ENCODE peak calls at places on chromosomes 4 and X, in ten cellular contexts. W is NB4, P is endothelial cell of umbilical vein, U is uterus, S is ovary, C is stomach, J is upper lobe of left lung, L is HCT116, X is gastrocnemius medialis, E is A549. D is an unnamed sample.
A peak's percentile ranks its signal among the peaks of the same experiment; 100 is the strongest.

GRCh38 chrX:122421434-122422121 is 762.5 kb upstream of the GRIA3 start:
- DNase-seq in U (no peak), X (no peak), S (no peak), J (no peak), P (no peak), E (no peak), W (no peak), C (no peak), L (no peak), D (no peak)

GRCh38 chrX:943035-943434 is 269.4 kb downstream of the CRLF2 start:
- DNase-seq in C (no peak), L (no peak), U (no peak), S (no peak), W (no peak), X (no peak), P (no peak), E (no peak), J (no peak), D (no peak)

GRCh38 chrX:13937370-13938052 is 92.2 kb downstream of the GEMIN8 start:
- DNase-seq in C (no peak), E (no peak), P (no peak), J (no peak), W (peak; percentile 2), X (no peak), U (no peak), L (no peak), S (no peak), D (no peak)

GRCh38 chrX:29299689-29300088 is 712.4 kb downstream of the IL1RAPL1 start:
- DNase-seq in L (peak; percentile 15), E (peak; percentile 2), X (no peak), P (no peak), C (no peak), J (no peak), U (no peak), W (no peak), S (no peak), D (no peak)

GRCh38 chr4:24968992-24969391 is 56.1 kb upstream of the CCDC149 start:
- DNase-seq in E (no peak), J (no peak), S (no peak), P (no peak), U (no peak), W (no peak), C (no peak), L (no peak), X (no peak), D (no peak)

GRCh38 chrX:57379296-57379695 is 92.8 kb downstream of the FAAH2 start:
- DNase-seq in C (no peak), U (no peak), P (no peak), W (no peak), E (no peak), X (no peak), J (no peak), L (no peak), S (no peak), D (no peak)

GRCh38 chr4:168384437-168385141 is 66.0 kb upstream of the DDX60 start:
- DNase-seq in U (no peak), J (no peak), L (no peak), C (peak; percentile 42), P (peak; percentile 96), X (no peak), S (no peak), E (no peak), W (no peak), D (no peak)

GRCh38 chr4:56653461-56654237 is 27.4 kb downstream of the HOPX start:
- DNase-seq in U (no peak), J (no peak), X (no peak), C (no peak), S (no peak), L (no peak), W (peak; percentile 82), E (no peak), P (peak; percentile 70), D (no peak)

GRCh38 chr4:107823870-107824366 is 814 bp upstream of the SGMS2 start:
- DNase-seq in L (peak; percentile 70), U (no peak), C (no peak), X (no peak), S (no peak), J (no peak), W (no peak), E (no peak), P (no peak), D (no peak)

GRCh38 chr4:107826427-107826980 is 1.8 kb downstream of the SGMS2 start:
- DNase-seq in J (no peak), X (no peak), L (no peak), E (no peak), C (no peak), U (no peak), W (no peak), S (no peak), P (peak; percentile 48), D (no peak)

GRCh38 chr4:107825072-107825789 is 499 bp downstream of the SGMS2 start:
- DNase-seq in J (no peak), X (peak; percentile 19), U (no peak), S (peak; percentile 42), W (no peak), P (peak; percentile 65), E (peak; percentile 37), L (no peak), C (peak; percentile 43), D (no peak)

GRCh38 chr4:107828315-107828714 is 3.6 kb downstream of the SGMS2 start:
- DNase-seq in U (no peak), P (no peak), C (no peak), S (no peak), L (no peak), X (no peak), J (no peak), W (no peak), E (no peak), D (no peak)

DNA sequence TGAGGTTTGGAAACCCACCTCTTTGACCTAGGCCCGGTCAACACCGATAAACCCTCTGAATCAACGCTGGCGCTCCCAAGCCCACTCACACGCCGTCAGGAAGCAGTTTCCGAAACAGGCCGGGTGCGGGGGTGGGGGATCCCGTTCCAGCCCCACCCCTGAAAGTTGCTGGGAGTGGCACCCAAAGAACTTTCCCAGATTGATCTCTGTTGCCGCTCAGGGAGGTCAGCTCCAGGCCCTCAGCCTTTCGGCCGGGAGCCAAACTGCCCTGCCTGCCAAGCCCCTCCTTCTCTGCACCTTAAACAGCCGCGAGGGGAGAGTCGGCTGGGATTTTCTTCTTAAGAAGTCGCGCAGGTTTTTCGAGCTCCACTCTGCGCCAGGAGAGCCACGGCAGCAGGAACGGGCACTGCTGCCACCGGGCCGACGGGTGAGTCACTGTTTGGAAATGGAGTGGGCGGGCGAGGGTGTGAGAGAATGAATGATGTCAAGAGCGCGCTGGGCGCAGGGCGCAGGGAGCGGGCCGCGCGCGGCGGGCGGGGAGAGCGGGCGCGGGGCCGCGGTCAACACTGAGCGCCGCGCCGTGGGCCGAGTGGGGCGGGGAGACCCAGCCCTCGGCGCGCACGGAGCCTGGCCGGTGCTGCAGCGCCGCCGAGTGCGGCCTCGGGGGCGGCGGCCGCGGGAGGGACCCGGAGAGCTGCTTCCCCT is at the start of gene SGMS2:
- DNase-seq in P (peak; percentile 91), X (peak; percentile 84), S (peak; percentile 78), C (peak; percentile 93), J (peak; percentile 95), U (peak; percentile 85), W (peak; percentile 18), L (peak; percentile 88), E (peak; percentile 87), D (peak; percentile 98)
- TF ChIP-seq POLR2A in P (peak; percentile 33), X (peak; percentile 73), S (peak; percentile 2), C (no peak), J (peak; percentile 89), U (peak; percentile 61), W (no peak), L (peak; percentile 72), E (peak; percentile 34), D (no peak)

DNA sequence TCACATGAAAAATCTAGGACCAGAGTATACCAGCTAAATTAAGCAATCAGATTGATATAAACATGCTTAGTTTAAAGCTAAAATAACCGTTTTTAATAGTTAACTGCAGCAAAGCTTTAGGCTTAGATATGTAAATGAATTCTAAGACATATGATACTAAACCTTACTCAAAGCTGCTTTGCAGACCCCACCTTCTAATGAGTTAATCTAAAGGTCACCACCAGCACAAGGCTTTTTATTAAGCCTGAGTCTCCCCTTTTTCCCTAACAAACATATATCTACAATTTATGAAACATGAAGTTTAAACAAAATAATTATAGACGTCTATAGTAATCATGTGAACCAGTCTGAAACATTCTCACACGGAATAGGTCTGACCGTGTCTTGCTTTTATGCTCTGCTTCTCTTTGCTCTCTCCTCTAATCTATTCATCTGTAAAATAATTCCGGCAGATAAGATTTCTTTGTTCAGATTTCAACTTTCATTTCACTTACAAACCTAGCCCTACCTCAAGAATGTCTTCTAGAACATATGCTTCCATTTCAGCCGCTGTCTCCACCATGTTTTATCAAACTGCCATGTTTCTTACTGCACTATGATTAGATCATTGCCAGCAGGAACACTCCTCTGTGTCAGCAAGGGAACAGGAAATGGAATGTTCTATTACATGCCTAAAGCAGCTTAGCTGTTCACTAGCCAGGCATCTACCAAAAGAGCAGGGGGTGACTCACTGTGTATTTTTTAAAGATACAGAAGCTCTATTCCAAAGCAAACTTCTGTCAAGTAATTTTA is 35.9 kb downstream of the ANKRD17 start:
- DNase-seq in C (peak; percentile 52), E (peak; percentile 89), S (peak; percentile 62), X (peak; percentile 71), L (peak; percentile 83), P (peak; percentile 96), U (peak; percentile 49), W (peak; percentile 89), J (no peak), D (peak; percentile 74)
- TF ChIP-seq POLR2A in C (peak; percentile 67), E (no peak), S (peak; percentile 12), X (peak; percentile 21), L (no peak), P (peak; percentile 86), U (peak; percentile 19), W (peak; percentile 70), J (peak; percentile 59), D (no peak)

GRCh38 chr4:74944354-74944793 is 11.5 kb downstream of the PARM1 start:
- DNase-seq in C (peak; percentile 70), W (no peak), L (no peak), X (no peak), E (peak; percentile 92), S (no peak), U (no peak), J (no peak), P (no peak), D (no peak)
- TF ChIP-seq POLR2A in C (no peak), W (no peak), L (no peak), X (no peak), E (no peak), S (no peak), U (no peak), J (no peak), P (no peak), D (no peak)

GRCh38 chr4:48343035-48343434 is 1.7 kb downstream of the SLAIN2 start:
- DNase-seq in E (no peak), L (no peak), J (no peak), U (no peak), W (peak; percentile 38), S (no peak), X (no peak), P (peak; percentile 19), C (no peak), D (no peak)

GRCh38 chr4:48343531-48343930 is 2.2 kb downstream of the SLAIN2 start:
- DNase-seq in P (no peak), L (no peak), U (no peak), E (no peak), C (no peak), S (no peak), X (no peak), J (no peak), W (no peak), D (no peak)

GRCh38 chr4:48342559-48342878 is 1.2 kb downstream of the SLAIN2 start:
- DNase-seq in E (no peak), U (no peak), J (no peak), P (peak; percentile 10), L (no peak), X (no peak), S (no peak), W (no peak), C (no peak), D (no peak)

GRCh38 chr4:48340905-48341775 is at the start of gene SLAIN2:
- DNase-seq in U (peak; percentile 99), C (peak; percentile 99), L (peak; percentile 86), S (peak; percentile 99), J (peak; percentile 100), X (peak; percentile 99), W (peak; percentile 99), P (peak; percentile 98), E (peak; percentile 95), D (peak; percentile 100)

GRCh38 chr4:48341776-48342558 is 638 bp downstream of the SLAIN2 start:
- DNase-seq in P (peak; percentile 67), W (peak; percentile 81), J (peak; percentile 94), C (peak; percentile 55), S (peak; percentile 52), U (peak; percentile 51), E (no peak), L (no peak), X (peak; percentile 42), D (peak; percentile 93)
- TF ChIP-seq POLR2A in P (no peak), W (no peak), J (no peak), C (no peak), S (no peak), U (no peak), E (peak; percentile 15), L (no peak), X (no peak), D (no peak)